ENCODE peak calls at places on chromosome 13, in nine cellular contexts. Y, I, F, J, C, M, N, S and R are unnamed samples. For H3K27me3, the result is how much of the 10 kb centered on the place peaks cover.

GRCh38 chr13:27556109-27556508 is 64.2 kb downstream of the LNX2 start:
- DNase-seq in Y (no peak), I (no peak), F (no peak), J (no peak), C (no peak), M (no peak), N (no peak), S (no peak), R (peak)

GRCh38 chr13:78192721-78193120 is 274.1 kb upstream of the EDNRB start:
- DNase-seq in Y (no peak), I (no peak), F (no peak), J (no peak), C (no peak), M (no peak), N (no peak), S (no peak), R (no peak)

GRCh38 chr13:106178816-106179215 is 356.6 kb downstream of the EFNB2 start:
- DNase-seq in Y (no peak), I (no peak), F (no peak), J (no peak), C (no peak), M (no peak), N (no peak), S (no peak), R (no peak)

GRCh38 chr13:107534548-107534947 is 680.8 kb downstream of the LIG4 start:
- DNase-seq in Y (no peak), I (no peak), F (peak), J (no peak), C (no peak), M (no peak), N (no peak), S (no peak), R (no peak)

GRCh38 chr13:47409778-47410177 is 512.9 kb upstream of the HTR2A start:
- DNase-seq in Y (peak), I (no peak), F (peak), J (no peak), C (no peak), M (no peak), N (no peak), S (no peak), R (no peak)

GRCh38 chr13:96809366-96810096 is 184.7 kb downstream of the OXGR1 start:
- DNase-seq in Y (no peak), I (no peak), F (no peak), J (no peak), C (no peak), M (no peak), N (no peak), S (no peak), R (no peak)

GRCh38 chr13:110759710-110760109 is 46.2 kb downstream of the ING1 start:
- DNase-seq in Y (no peak), I (no peak), F (no peak), J (no peak), C (no peak), M (no peak), N (no peak), S (no peak), R (no peak)

GRCh38 chr13:59024434-59024833 is 1139.3 kb downstream of the DIAPH3 start:
- DNase-seq in Y (no peak), I (no peak), F (no peak), J (no peak), C (no peak), M (no peak), N (no peak), S (no peak), R (no peak)

GRCh38 chr13:48596128-48596429 is 57.6 kb upstream of the CYSLTR2 start:
- DNase-seq in Y (no peak), I (no peak), F (no peak), J (no peak), C (no peak), M (no peak), N (no peak), S (no peak), R (no peak)

GRCh38 chr13:36872621-36873020 is 47.4 kb downstream of the SMAD9 start:
- DNase-seq in Y (no peak), I (no peak), F (no peak), J (no peak), C (no peak), M (peak), N (no peak), S (no peak), R (no peak)

GRCh38 chr13:44417876-44418275 is 44.3 kb downstream of the SERP2 start:
- DNase-seq in Y (no peak), I (no peak), F (peak), J (no peak), C (no peak), M (no peak), N (no peak), S (peak), R (no peak)

GRCh38 chr13:26575244-26575643 is 17.8 kb downstream of the WASF3 start:
- DNase-seq in Y (no peak), I (no peak), F (no peak), J (no peak), C (no peak), M (no peak), N (no peak), S (no peak), R (no peak)

GRCh38 chr13:79833972-79834371 is 353.0 kb downstream of the NDFIP2 start:
- DNase-seq in Y (no peak), I (no peak), F (no peak), J (no peak), C (no peak), M (no peak), N (no peak), S (no peak), R (no peak)

GRCh38 chr13:31124225-31124624 is 37.5 kb downstream of the HSPH1 start:
- DNase-seq in Y (no peak), I (no peak), F (no peak), J (no peak), C (no peak), M (no peak), N (no peak), S (no peak), R (no peak)

GRCh38 chr13:23330356-23330755 is 103.1 kb downstream of the SACS start:
- DNase-seq in Y (no peak), I (no peak), F (no peak), J (no peak), C (no peak), M (no peak), N (no peak), S (no peak), R (no peak)

GRCh38 chr13:24203726-24204295 is 43.3 kb downstream of the SPATA13 start:
- DNase-seq in Y (no peak), I (no peak), F (no peak), J (no peak), C (peak), M (no peak), N (no peak), S (no peak), R (no peak)

GRCh38 chr13:101116381-101116780 is 299.9 kb downstream of the NALCN start:
- DNase-seq in Y (no peak), I (no peak), F (no peak), J (no peak), C (no peak), M (peak), N (no peak), S (no peak), R (no peak)

GRCh38 chr13:19767966-19768365 is 14.8 kb downstream of the PSPC1 start:
- DNase-seq in Y (no peak), I (no peak), F (no peak), J (no peak), C (no peak), M (no peak), N (no peak), S (no peak), R (peak)

GRCh38 chr13:79405831-79406596 is at the start of gene RBM26:
- DNase-seq in Y (peak), I (peak), F (peak), J (peak), C (peak), M (peak), N (peak), S (peak), R (peak)

GRCh38 chr13:47816835-47817234 is 184.2 kb downstream of the SUCLA2 start:
- DNase-seq in Y (no peak), I (no peak), F (peak), J (no peak), C (no peak), M (peak), N (no peak), S (no peak), R (no peak)

GRCh38 chr13:72194531-72194930 is 327.5 kb upstream of the DACH1 start:
- DNase-seq in Y (peak), I (no peak), F (no peak), J (no peak), C (no peak), M (no peak), N (no peak), S (no peak), R (no peak)

GRCh38 chr13:113485545-113485944 is 5.0 kb downstream of the DCUN1D2 start:
- DNase-seq in Y (no peak), I (no peak), F (no peak), J (peak), C (no peak), M (no peak), N (no peak), S (no peak), R (no peak)
- H3K27ac ChIP-seq in Y (peak), I (no peak), F (no peak), J (peak), C (no peak), M (no peak), N (no peak), S (no peak), R (peak)

DNA sequence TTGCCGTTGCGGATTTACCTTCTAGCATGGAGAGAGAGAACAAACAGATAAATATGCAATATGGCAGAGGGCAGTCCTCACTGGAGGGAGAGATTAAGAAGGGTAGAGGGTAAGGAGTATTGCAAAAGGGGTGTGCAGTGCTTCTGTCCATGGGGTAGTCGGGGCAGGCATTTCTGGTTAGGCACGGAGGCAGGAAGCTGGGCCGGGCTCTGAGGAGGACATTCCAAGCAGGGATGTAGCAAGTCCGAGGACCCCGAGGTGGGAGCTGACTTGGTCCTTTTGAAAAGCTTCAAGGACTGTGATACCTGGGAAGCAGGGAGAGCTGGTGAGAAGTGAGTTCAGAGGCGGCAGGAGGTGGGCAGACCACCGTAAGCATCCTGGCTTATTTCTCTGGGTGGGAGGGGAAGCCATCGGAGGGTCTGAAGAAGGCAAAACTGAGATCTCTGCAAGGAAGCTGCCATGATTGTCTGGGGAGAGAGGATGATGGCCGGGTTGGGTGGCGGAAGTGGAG is 214.9 kb downstream of the FGF9 start:
- DNase-seq in Y (no peak), I (no peak), F (no peak), J (no peak), C (no peak), M (no peak), N (no peak), S (no peak), R (no peak)
- H3K27me3 ChIP-seq in Y (under half), I (under half), F (under half), J (under half), C (under half), M (under half), N (under half), S (under half), R (under half)

GRCh38 chr13:40786568-40786996 is 2.8 kb upstream of the SLC25A15 start:
- DNase-seq in Y (no peak), I (no peak), F (no peak), J (no peak), C (no peak), M (no peak), N (no peak), S (no peak), R (no peak)
- H3K27ac ChIP-seq in Y (no peak), I (no peak), F (no peak), J (no peak), C (no peak), M (no peak), N (no peak), S (no peak), R (no peak)

GRCh38 chr13:51675877-51676276 is 91.6 kb downstream of the WDFY2 start:
- DNase-seq in Y (no peak), I (no peak), F (no peak), J (no peak), C (no peak), M (peak), N (no peak), S (no peak), R (no peak)
- H3K27me3 ChIP-seq in Y (under half), I (under half), F (under half), J (under half), C (under half), M (under half), N (under half), S (under half), R (under half)

GRCh38 chr13:42395066-42395821 is 123.3 kb downstream of the AKAP11 start:
- DNase-seq in Y (no peak), I (no peak), F (no peak), J (no peak), C (peak), M (no peak), N (no peak), S (no peak), R (no peak)
- H3K27ac ChIP-seq in Y (no peak), I (no peak), F (no peak), J (no peak), C (peak), M (no peak), N (no peak), S (no peak), R (no peak)

DNA sequence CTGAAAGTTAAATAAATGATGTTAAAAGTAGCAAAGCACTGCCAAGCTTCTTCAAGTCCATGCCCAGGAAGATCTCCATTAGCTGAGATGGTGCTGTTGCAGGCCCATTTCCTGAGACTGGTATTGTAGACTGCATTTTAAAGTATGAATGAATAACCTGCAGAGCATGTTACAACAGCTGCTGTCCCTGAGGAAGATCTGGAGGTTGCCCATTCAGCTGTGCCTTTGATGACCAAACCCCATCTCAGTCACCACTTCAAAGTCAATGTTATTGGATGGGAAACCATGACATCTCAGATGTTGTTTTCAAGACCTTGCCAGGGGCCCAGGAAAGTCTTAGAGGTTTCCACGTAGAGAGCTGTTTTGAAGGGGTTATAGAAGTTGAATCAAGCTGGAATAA is 281.3 kb downstream of the MTUS2 start:
- DNase-seq in Y (no peak), I (no peak), F (no peak), J (no peak), C (no peak), M (no peak), N (no peak), S (no peak), R (no peak)
- H3K27me3 ChIP-seq in Y (under half), I (under half), F (under half), J (under half), C (under half), M (under half), N (under half), S (under half), R (under half)

GRCh38 chr13:109735567-109735966 is 50.8 kb downstream of the IRS2 start:
- DNase-seq in Y (no peak), I (no peak), F (no peak), J (no peak), C (no peak), M (no peak), N (no peak), S (no peak), R (no peak)
- H3K27ac ChIP-seq in Y (no peak), I (no peak), F (no peak), J (no peak), C (no peak), M (no peak), N (peak), S (no peak), R (no peak)

GRCh38 chr13:21675095-21676007 is 4.5 kb downstream of the FGF9 start:
- DNase-seq in Y (peak), I (no peak), F (peak), J (peak), C (peak), M (peak), N (no peak), S (no peak), R (peak)

GRCh38 chr13:21673592-21674270 is 2.9 kb downstream of the FGF9 start:
- DNase-seq in Y (peak), I (no peak), F (peak), J (peak), C (peak), M (peak), N (no peak), S (no peak), R (peak)

GRCh38 chr13:21672811-21673591 is 2.1 kb downstream of the FGF9 start:
- DNase-seq in Y (no peak), I (no peak), F (no peak), J (no peak), C (no peak), M (no peak), N (no peak), S (no peak), R (no peak)

GRCh38 chr13:21676611-21677021 is 5.7 kb downstream of the FGF9 start:
- DNase-seq in Y (peak), I (no peak), F (peak), J (peak), C (peak), M (peak), N (no peak), S (no peak), R (peak)

GRCh38 chr13:21674271-21675009 is 3.6 kb downstream of the FGF9 start:
- DNase-seq in Y (peak), I (no peak), F (peak), J (peak), C (peak), M (peak), N (no peak), S (no peak), R (peak)
- H3K27me3 ChIP-seq in Y (under half), I (half or more), F (under half), J (half or more), C (under half), M (half or more), N (under half), S (under half), R (half or more)

GRCh38 chr13:99866781-99867180 is 104.8 kb downstream of the ZIC5 start:
- DNase-seq in Y (no peak), I (no peak), F (no peak), J (no peak), C (no peak), M (no peak), N (no peak), S (no peak), R (no peak)

GRCh38 chr13:99862243-99862642 is 109.3 kb downstream of the ZIC5 start:
- DNase-seq in Y (no peak), I (no peak), F (no peak), J (no peak), C (no peak), M (no peak), N (no peak), S (no peak), R (no peak)

GRCh38 chr13:99863789-99864626 is 107.6 kb downstream of the ZIC5 start:
- DNase-seq in Y (no peak), I (no peak), F (no peak), J (no peak), C (no peak), M (no peak), N (no peak), S (no peak), R (no peak)

GRCh38 chr13:99865420-99865930 is 106.1 kb downstream of the ZIC5 start:
- DNase-seq in Y (no peak), I (no peak), F (no peak), J (no peak), C (no peak), M (no peak), N (no peak), S (no peak), R (no peak)

GRCh38 chr13:99864627-99864990 is 107.0 kb downstream of the ZIC5 start:
- DNase-seq in Y (no peak), I (no peak), F (no peak), J (no peak), C (no peak), M (peak), N (no peak), S (no peak), R (no peak)
- H3K27ac ChIP-seq in Y (no peak), I (no peak), F (no peak), J (no peak), C (no peak), M (no peak), N (no peak), S (no peak), R (no peak)